ENCODE peak calls at places on chromosome X, in seven cellular contexts. M is CD8-positive, alpha-beta T cell; Q is heart right ventricle; Z is naive B cell; Y is amniotic stem cell; C is NCI-H1436; E is myocyte. H is an unnamed sample.

GRCh38 chrX:63765692-63766091 is 19.3 kb downstream of the ARHGEF9 start:
- DNase-seq in M (no peak), Q (no peak), Z (no peak), Y (no peak), C (no peak), E (no peak), H (no peak)

GRCh38 chrX:144219035-144219434 is 335.2 kb downstream of the UBE2NL start:
- DNase-seq in M (no peak), Q (no peak), Z (no peak), Y (no peak), C (no peak), E (peak), H (no peak)

GRCh38 chrX:42530027-42530426 is 247.9 kb downstream of the PPP1R2C start:
- DNase-seq in M (no peak), Q (no peak), Z (no peak), Y (peak), C (no peak), E (no peak), H (no peak)

GRCh38 chrX:33840176-33840575 is 291.9 kb downstream of the FAM47A start:
- DNase-seq in M (no peak), Q (no peak), Z (no peak), Y (no peak), C (peak), E (peak), H (no peak)

GRCh38 chrX:30310429-30311206 is 1.4 kb upstream of the NR0B1 start:
- DNase-seq in M (no peak), Q (no peak), Z (no peak), Y (no peak), C (no peak), E (no peak), H (no peak)

GRCh38 chrX:30793767-30794103 is 95.3 kb downstream of the TAB3 start:
- DNase-seq in M (no peak), Q (no peak), Z (no peak), Y (no peak), C (no peak), E (no peak), H (no peak)

GRCh38 chrX:47644557-47645091 is 5.7 kb downstream of the ELK1 start:
- DNase-seq in M (no peak), Q (no peak), Z (no peak), Y (no peak), C (no peak), E (peak), H (no peak)

GRCh38 chrX:77925764-77926163 is 15.3 kb downstream of the ATP7A start:
- DNase-seq in M (no peak), Q (no peak), Z (no peak), Y (no peak), C (no peak), E (no peak), H (no peak)

GRCh38 chrX:151818828-151819227 is 84.3 kb downstream of the CNGA2 start:
- DNase-seq in M (no peak), Q (no peak), Z (no peak), Y (no peak), C (no peak), E (no peak), H (no peak)

GRCh38 chrX:154600962-154601374 is 16.0 kb downstream of the CTAG1A start:
- DNase-seq in M (no peak), Q (no peak), Z (no peak), Y (no peak), C (no peak), E (peak), H (no peak)

GRCh38 chrX:40130207-40130606 is 32.4 kb upstream of the BCOR start:
- DNase-seq in M (no peak), Q (no peak), Z (no peak), Y (no peak), C (no peak), E (peak), H (no peak)

GRCh38 chrX:111877681-111878080 is 1.7 kb downstream of the TRPC5OS start:
- DNase-seq in M (no peak), Q (no peak), Z (no peak), Y (no peak), C (no peak), E (no peak), H (no peak)

GRCh38 chrX:110450050-110450449 is 91.4 kb downstream of the RTL9 start:
- DNase-seq in M (peak), Q (peak), Z (peak), Y (peak), C (peak), E (peak), H (peak)

GRCh38 chrX:132216283-132216682 is 3.0 kb downstream of the RAP2C start:
- DNase-seq in M (no peak), Q (no peak), Z (no peak), Y (no peak), C (no peak), E (no peak), H (no peak)

GRCh38 chrX:147072747-147073146 is 258.2 kb upstream of the CXorf51A start:
- DNase-seq in M (no peak), Q (no peak), Z (no peak), Y (no peak), C (no peak), E (no peak), H (no peak)